ENCODE peak calls at places on chromosomes 7 and 10, in seven cellular contexts. N, Q, O, C, K, X and E are unnamed samples.

GRCh38 chr7:80472491-80473200 is 39.2 kb downstream of the GNAT3 start:
- DNase-seq in N (no peak), Q (no peak), O (no peak), C (no peak), K (no peak), X (no peak), E (no peak)

GRCh38 chr7:50588937-50589336 is 23.7 kb upstream of the DDC start:
- DNase-seq in N (no peak), Q (peak), O (no peak), C (no peak), K (no peak), X (no peak), E (no peak)

GRCh38 chr7:46900312-46901263 is 681.3 kb downstream of the TNS3 start:
- DNase-seq in N (no peak), Q (no peak), O (no peak), C (no peak), K (no peak), X (no peak), E (no peak)

GRCh38 chr10:77436257-77436780 is 201.3 kb downstream of the KCNMA1 start:
- DNase-seq in N (no peak), Q (no peak), O (no peak), C (no peak), K (no peak), X (no peak), E (no peak)

GRCh38 chr10:480498-480927 is 209.0 kb downstream of the DIP2C start:
- DNase-seq in N (no peak), Q (no peak), O (no peak), C (no peak), K (no peak), X (no peak), E (no peak)

GRCh38 chr7:158953912-158954311 is 97.6 kb downstream of the DYNC2I1 start:
- DNase-seq in N (no peak), Q (no peak), O (no peak), C (no peak), K (no peak), X (no peak), E (no peak)

GRCh38 chr10:70255329-70256299 is 22.4 kb upstream of the PPA1 start:
- DNase-seq in N (peak), Q (no peak), O (no peak), C (peak), K (no peak), X (no peak), E (no peak)

GRCh38 chr10:69801434-69802315 is at the start of gene COL13A1:
- DNase-seq in N (peak), Q (peak), O (no peak), C (no peak), K (no peak), X (no peak), E (peak)

GRCh38 chr7:30901856-30902255 is 9.8 kb upstream of the AQP1 start:
- DNase-seq in N (no peak), Q (peak), O (no peak), C (no peak), K (no peak), X (no peak), E (no peak)